ENCODE peak calls at places on chromosomes 12 and 14, in five cellular contexts. N is sigmoid colon, T is AG09309, J is tibial artery, Q is lower leg skin. W is an unnamed sample.

GRCh38 chr12:553216-554000 is 93.7 kb downstream of the B4GALNT3 start:
- DNase-seq in J (no peak), Q (no peak), N (no peak), T (no peak), W (peak)

GRCh38 chr12:92608418-92609091 is 94.2 kb upstream of the PLEKHG7 start:
- DNase-seq in N (no peak), Q (no peak), T (no peak), J (no peak), W (peak)

GRCh38 chr14:96053600-96054381 is 14.6 kb downstream of the C14orf132 start:
- DNase-seq in J (peak), N (peak), Q (peak), T (peak), W (no peak)

GRCh38 chr14:36507847-36508417 is 12.1 kb downstream of the NKX2-1 start:
- DNase-seq in Q (no peak), T (no peak), J (no peak), N (no peak), W (no peak)

GRCh38 chr14:62189698-62190097 is 427.5 kb downstream of the SNAPC1 start:
- DNase-seq in Q (no peak), T (no peak), N (no peak), J (no peak), W (no peak)

GRCh38 chr14:61254803-61255526 is 26.2 kb downstream of the TMEM30B start:
- DNase-seq in J (no peak), Q (no peak), T (no peak), N (no peak), W (no peak)

GRCh38 chr12:67193705-67194104 is 75.5 kb upstream of the CAND1 start:
- DNase-seq in T (no peak), J (no peak), N (no peak), Q (no peak), W (peak)

GRCh38 chr12:57008113-57008687 is 1.9 kb upstream of the ZBTB39 start:
- DNase-seq in N (no peak), J (no peak), T (peak), Q (no peak), W (peak)

GRCh38 chr12:71872999-71873398 is 33.4 kb downstream of the TBC1D15 start:
- DNase-seq in N (no peak), J (no peak), Q (no peak), T (no peak), W (no peak)

GRCh38 chr12:6950944-6951540 is at the start of gene PTPN6:
- DNase-seq in T (no peak), J (no peak), N (peak), Q (no peak), W (peak)

GRCh38 chr12:106871477-106871876 is 84.2 kb upstream of the TMEM263 start:
- DNase-seq in Q (no peak), J (no peak), N (no peak), T (no peak), W (no peak)

GRCh38 chr12:131856366-131857097 is 28.3 kb downstream of the MMP17 start:
- DNase-seq in T (no peak), N (no peak), Q (no peak), J (no peak), W (no peak)

GRCh38 chr12:9872743-9873142 is 3.6 kb upstream of the CLEC2B start:
- DNase-seq in T (no peak), N (no peak), J (no peak), Q (peak), W (no peak)

GRCh38 chr12:106078358-106079025 is 60.3 kb downstream of the NUAK1 start:
- DNase-seq in J (peak), T (peak), Q (no peak), N (peak), W (no peak)

GRCh38 chr12:120196363-120196762 is 1.8 kb upstream of the GCN1 start:
- DNase-seq in N (no peak), T (no peak), J (no peak), Q (no peak), W (no peak)

GRCh38 chr12:8677362-8677761 is 14.7 kb upstream of the MFAP5 start:
- DNase-seq in N (no peak), Q (no peak), J (no peak), T (no peak), W (no peak)

GRCh38 chr12:105822131-105823103 is 316.3 kb downstream of the NUAK1 start:
- DNase-seq in J (no peak), Q (peak), N (no peak), T (peak), W (no peak)

GRCh38 chr14:59161571-59162175 is 26.8 kb upstream of the DAAM1 start:
- DNase-seq in Q (no peak), J (peak), N (no peak), T (peak), W (peak)

GRCh38 chr12:10285919-10286318 is 21.8 kb upstream of the KLRD1 start:
- DNase-seq in T (no peak), N (no peak), J (no peak), Q (no peak), W (peak)

GRCh38 chr14:90658541-90658967 is 157.7 kb downstream of the TTC7B start:
- DNase-seq in N (no peak), T (no peak), Q (no peak), J (no peak), W (peak)

GRCh38 chr12:112153181-112153899 is 28.0 kb downstream of the TRAFD1 start:
- DNase-seq in Q (no peak), N (no peak), T (no peak), J (no peak), W (no peak)

GRCh38 chr12:108938247-108938924 is 58.5 kb downstream of the DAO start:
- DNase-seq in T (no peak), Q (no peak), N (no peak), J (no peak), W (no peak)

GRCh38 chr12:13379531-13379930 is 183.0 kb downstream of the EMP1 start:
- DNase-seq in N (no peak), T (no peak), J (no peak), Q (no peak), W (no peak)

GRCh38 chr12:43338848-43339526 is 213.0 kb downstream of the ADAMTS20 start:
- DNase-seq in N (no peak), J (no peak), Q (no peak), T (peak), W (peak)

GRCh38 chr12:75705749-75706719 is 194.6 kb upstream of the KRR1 start:
- DNase-seq in T (peak), Q (no peak), N (peak), J (peak), W (no peak)

GRCh38 chr14:91127411-91127810 is 13.5 kb downstream of the DGLUCY start:
- DNase-seq in J (no peak), T (no peak), N (no peak), Q (peak), W (no peak)

GRCh38 chr14:34465069-34465859 is 3.2 kb upstream of the SPTSSA start:
- DNase-seq in T (no peak), N (no peak), Q (no peak), J (no peak), W (no peak)

GRCh38 chr14:52080171-52080800 is 11.4 kb upstream of the NID2 start:
- DNase-seq in N (no peak), Q (no peak), T (no peak), J (no peak), W (no peak)

GRCh38 chr14:84806627-84807026 is 723.3 kb upstream of the FLRT2 start:
- DNase-seq in N (no peak), Q (no peak), T (no peak), J (no peak), W (no peak)

GRCh38 chr12:106147956-106148355 is 9.2 kb upstream of the NUAK1 start:
- DNase-seq in N (peak), J (peak), T (no peak), Q (no peak), W (no peak)

GRCh38 chr14:100219126-100219785 is 19.7 kb upstream of the YY1 start:
- DNase-seq in T (no peak), Q (no peak), J (no peak), N (no peak), W (no peak)

GRCh38 chr12:19539836-19540235 is 100.5 kb downstream of the AEBP2 start:
- DNase-seq in T (no peak), N (no peak), J (no peak), Q (no peak), W (no peak)

GRCh38 chr12:54471793-54472192 is 1.6 kb downstream of the GTSF1 start:
- DNase-seq in J (no peak), Q (no peak), N (no peak), T (no peak), W (no peak)

GRCh38 chr12:101230547-101230946 is 20.5 kb upstream of the SLC5A8 start:
- DNase-seq in N (no peak), J (no peak), Q (no peak), T (peak), W (no peak)

GRCh38 chr12:22231836-22232235 is 102.7 kb downstream of the ST8SIA1 start:
- DNase-seq in J (no peak), Q (no peak), T (no peak), N (no peak), W (no peak)

GRCh38 chr14:95220663-95221231 is 63.4 kb upstream of the DICER1 start:
- DNase-seq in Q (no peak), T (no peak), N (peak), J (no peak), W (no peak)

GRCh38 chr12:115000038-115000437 is 316.1 kb upstream of the TBX3 start:
- DNase-seq in N (no peak), J (no peak), T (no peak), Q (no peak), W (peak)

GRCh38 chr12:81221681-81222080 is 143.8 kb downstream of the ACSS3 start:
- DNase-seq in T (peak), Q (no peak), J (no peak), N (no peak), W (no peak)

GRCh38 chr12:105084251-105085250 is at the start of gene ALDH1L2:
- DNase-seq in N (peak), T (peak), Q (peak), J (peak), W (peak)

GRCh38 chr12:53221203-53222076 is 10.6 kb downstream of the RARG start:
- DNase-seq in N (peak), J (peak), Q (no peak), T (no peak), W (peak)

GRCh38 chr14:22887990-22888378 is 5.0 kb downstream of the REM2 start:
- DNase-seq in Q (no peak), N (no peak), T (no peak), J (no peak), W (peak)
- H3K4me3 ChIP-seq in Q (no peak), N (peak), T (no peak), J (peak), W (peak)

GRCh38 chr12:63753743-63754142 is 26.0 kb upstream of the RXYLT1 start:
- DNase-seq in J (no peak), N (no peak), Q (no peak), T (no peak), W (no peak)
- TF ChIP-seq CTCF in J (no peak), N (no peak), Q (no peak), T (peak), W (no peak)

DNA sequence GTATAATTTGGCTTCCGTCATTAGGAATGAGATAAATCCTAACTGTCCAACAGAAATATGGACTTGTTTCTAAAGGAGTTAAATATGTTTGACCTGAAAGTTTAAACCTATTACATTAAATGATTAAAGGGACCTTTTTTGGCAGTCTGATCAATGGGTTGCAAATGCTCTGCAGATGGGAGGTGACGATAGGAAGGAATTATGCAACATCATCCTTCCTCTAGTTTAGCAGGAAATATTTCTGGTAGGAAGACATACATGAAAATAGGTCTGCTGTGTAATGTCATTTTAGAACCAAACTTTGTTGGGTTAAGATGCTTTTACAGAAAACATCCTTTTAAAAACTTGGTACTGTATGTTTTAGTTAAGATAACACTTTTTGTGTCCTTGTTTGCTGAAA is 2.6 kb downstream of the LRRC10 start:
- DNase-seq in Q (no peak), T (no peak), N (no peak), J (no peak), W (no peak)
- H3K4me3 ChIP-seq in Q (no peak), T (no peak), N (no peak), J (no peak), W (no peak)

GRCh38 chr12:14416658-14417057 is 51.2 kb downstream of the ATF7IP start:
- DNase-seq in N (no peak), T (peak), Q (no peak), J (no peak), W (peak)
- TF ChIP-seq CTCF in N (no peak), T (no peak), Q (no peak), J (no peak), W (no peak)

DNA sequence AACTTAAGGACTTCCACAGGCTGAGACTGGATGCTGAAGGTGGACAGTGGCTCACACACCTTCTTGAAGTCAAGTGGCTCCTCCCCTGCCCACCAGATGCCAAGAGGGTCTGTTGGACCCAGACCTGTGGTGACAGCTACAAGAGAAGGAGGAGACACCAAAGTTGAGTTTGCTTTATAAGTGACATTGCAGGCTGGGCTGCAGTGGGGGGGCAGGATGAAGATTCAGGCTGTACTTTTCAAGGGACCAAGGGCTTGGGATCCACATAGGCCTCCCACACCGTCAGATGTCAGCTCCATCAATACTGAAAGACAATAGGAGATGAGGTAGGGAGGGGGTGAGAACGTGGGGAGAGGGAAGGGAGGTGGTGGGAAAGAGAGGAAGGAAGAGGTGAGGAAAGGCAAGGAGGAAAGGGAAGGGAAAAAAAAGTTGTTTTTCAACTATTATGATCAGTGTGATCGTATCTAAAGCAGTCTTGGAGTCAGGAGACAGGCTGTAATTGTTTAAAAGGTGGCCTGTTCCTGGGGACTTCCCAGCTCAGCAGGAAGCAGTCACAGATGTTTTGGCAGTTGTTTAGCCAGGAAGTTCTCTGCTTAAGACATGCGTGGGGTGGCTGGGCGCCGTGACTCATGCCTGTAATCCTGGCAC is 84.1 kb upstream of the RESF1 start:
- DNase-seq in J (peak), N (peak), T (peak), Q (peak), W (peak)
- H3K4me3 ChIP-seq in J (no peak), N (no peak), T (no peak), Q (no peak), W (peak)

DNA sequence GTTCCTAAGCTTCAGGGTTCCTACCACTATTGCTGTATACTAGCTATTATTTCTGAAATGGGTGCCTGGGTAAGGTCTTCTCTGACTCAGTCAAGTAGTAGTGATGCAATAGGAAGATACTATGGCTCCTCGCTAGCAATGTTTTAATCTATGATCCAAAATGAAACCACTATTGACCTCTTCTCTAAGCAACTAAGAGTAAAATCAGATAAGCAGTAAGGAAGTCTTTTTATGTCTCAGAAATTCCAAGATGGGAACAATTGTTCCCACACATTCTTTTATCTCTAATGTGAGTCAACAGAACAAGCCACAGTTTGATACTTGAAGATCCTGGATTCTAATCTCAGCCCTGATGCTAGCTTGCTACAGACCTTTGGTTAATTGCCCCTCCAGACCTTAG is 45.1 kb downstream of the AREL1 start:
- DNase-seq in Q (no peak), T (peak), N (no peak), J (no peak), W (no peak)
- TF ChIP-seq CTCF in Q (no peak), T (no peak), N (no peak), J (no peak), W (no peak)

DNA sequence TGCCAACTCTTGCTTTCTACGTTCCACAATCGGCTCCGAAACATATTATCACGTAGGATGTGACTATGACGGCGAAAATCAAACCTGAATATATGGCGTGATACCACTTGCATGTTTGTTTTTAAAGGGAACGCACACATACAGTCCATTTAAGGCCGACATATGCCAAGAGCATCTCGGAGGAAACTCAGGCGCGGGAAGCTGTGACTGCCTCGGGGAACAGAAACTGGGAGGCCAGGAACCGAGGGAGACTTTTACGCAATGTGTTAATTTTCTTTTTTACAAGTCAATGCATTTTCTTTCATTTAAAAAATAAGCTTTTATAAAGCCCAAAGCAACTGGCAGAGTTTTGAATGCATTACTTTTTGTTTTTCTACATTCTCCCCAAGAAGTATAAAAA is 6.9 kb downstream of the NCOR2 start:
- DNase-seq in N (no peak), T (no peak), J (no peak), Q (no peak), W (no peak)
- H3K4me3 ChIP-seq in N (no peak), T (no peak), J (no peak), Q (no peak), W (no peak)